ENCODE peak calls at places on chromosomes 6 and 20, in eight cellular contexts. D is right lobe of liver, L is AG04449, I is fibroblast of lung, E is IMR-90, Z is tibial artery, J is cardiac fibroblast, Q is lower leg skin. F is an unnamed sample.

GRCh38 chr6:129251669-129252376 is 368.9 kb downstream of the LAMA2 start:
- DNase-seq in D (no peak), L (peak), I (peak), E (peak), Z (no peak), J (peak), Q (peak), F (peak)

GRCh38 chr6:168120390-168121307 is 41.6 kb upstream of the FRMD1 start:
- DNase-seq in D (no peak), L (no peak), I (no peak), E (no peak), Z (peak), J (no peak), Q (peak), F (no peak)

GRCh38 chr6:163670283-163670682 is 255.8 kb downstream of the QKI start:
- DNase-seq in D (no peak), L (no peak), I (no peak), E (no peak), Z (no peak), J (no peak), Q (no peak), F (no peak)

GRCh38 chr6:148747145-148747492 is 289 bp downstream of the UST start:
- DNase-seq in D (peak), L (no peak), I (no peak), E (peak), Z (peak), J (peak), Q (no peak), F (no peak)

GRCh38 chr20:56372850-56373249 is 14.1 kb downstream of the FAM210B start:
- DNase-seq in D (no peak), L (no peak), I (no peak), E (no peak), Z (no peak), J (no peak), Q (no peak), F (no peak)

GRCh38 chr6:163585932-163586437 is 171.5 kb downstream of the QKI start:
- DNase-seq in D (no peak), L (peak), I (peak), E (peak), Z (peak), J (peak), Q (peak), F (peak)

GRCh38 chr6:699319-699718 is 6.4 kb upstream of the EXOC2 start:
- DNase-seq in D (no peak), L (no peak), I (peak), E (peak), Z (no peak), J (peak), Q (no peak), F (no peak)

GRCh38 chr20:35718972-35719635 is 19.9 kb downstream of the ROMO1 start:
- DNase-seq in D (no peak), L (no peak), I (no peak), E (no peak), Z (no peak), J (no peak), Q (no peak), F (no peak)

GRCh38 chr20:24608926-24609667 is 139.7 kb downstream of the SYNDIG1 start:
- DNase-seq in D (no peak), L (no peak), I (no peak), E (peak), Z (no peak), J (peak), Q (no peak), F (no peak)

GRCh38 chr20:39851459-39851858 is 837.6 kb downstream of the MAFB start:
- DNase-seq in D (no peak), L (peak), I (peak), E (peak), Z (no peak), J (no peak), Q (no peak), F (no peak)

GRCh38 chr20:7226156-7226555 is 458.7 kb downstream of the BMP2 start:
- DNase-seq in D (no peak), L (no peak), I (no peak), E (no peak), Z (no peak), J (no peak), Q (no peak), F (no peak)

GRCh38 chr20:46021361-46022359 is 7.4 kb upstream of the SLC12A5 start:
- DNase-seq in D (no peak), L (no peak), I (no peak), E (no peak), Z (no peak), J (no peak), Q (no peak), F (no peak)

GRCh38 chr6:12101653-12102312 is 89.7 kb downstream of the HIVEP1 start:
- DNase-seq in D (no peak), L (no peak), I (no peak), E (no peak), Z (no peak), J (no peak), Q (no peak), F (no peak)

GRCh38 chr6:111644893-111645430 is 39.3 kb upstream of the TRAF3IP2 start:
- DNase-seq in D (no peak), L (no peak), I (no peak), E (no peak), Z (no peak), J (no peak), Q (no peak), F (no peak)

GRCh38 chr6:134034951-134035822 is 17.2 kb downstream of the SLC2A12 start:
- DNase-seq in D (no peak), L (no peak), I (no peak), E (no peak), Z (no peak), J (no peak), Q (no peak), F (no peak)

GRCh38 chr6:11989376-11989775 is 22.7 kb upstream of the HIVEP1 start:
- DNase-seq in D (no peak), L (no peak), I (peak), E (no peak), Z (no peak), J (peak), Q (no peak), F (no peak)

GRCh38 chr20:49680475-49680874 is 33.2 kb downstream of the B4GALT5 start:
- DNase-seq in D (no peak), L (no peak), I (no peak), E (no peak), Z (no peak), J (no peak), Q (no peak), F (no peak)

GRCh38 chr6:99836471-99836870 is 157.6 kb downstream of the MCHR2 start:
- DNase-seq in D (no peak), L (no peak), I (peak), E (peak), Z (no peak), J (no peak), Q (no peak), F (no peak)

GRCh38 chr6:10951675-10952282 is 64.9 kb downstream of the SYCP2L start:
- DNase-seq in D (no peak), L (peak), I (peak), E (peak), Z (no peak), J (peak), Q (no peak), F (peak)

GRCh38 chr6:33623895-33624381 is 2.8 kb downstream of the ITPR3 start:
- DNase-seq in D (no peak), L (no peak), I (no peak), E (no peak), Z (no peak), J (no peak), Q (no peak), F (no peak)
- H3K4me3 ChIP-seq in D (no peak), L (no peak), I (no peak), E (no peak), Z (no peak), J (no peak), Q (no peak), F (no peak)

GRCh38 chr6:40802481-40802880 is 215.3 kb upstream of the LRFN2 start:
- DNase-seq in D (no peak), L (no peak), I (no peak), E (no peak), Z (no peak), J (no peak), Q (no peak), F (no peak)

GRCh38 chr6:40805336-40805735 is 218.2 kb upstream of the LRFN2 start:
- DNase-seq in D (no peak), L (no peak), I (no peak), E (no peak), Z (no peak), J (no peak), Q (no peak), F (no peak)

GRCh38 chr6:40806479-40806878 is 219.3 kb upstream of the LRFN2 start:
- DNase-seq in D (no peak), L (no peak), I (no peak), E (no peak), Z (no peak), J (no peak), Q (no peak), F (no peak)

GRCh38 chr6:40803897-40804702 is 216.9 kb upstream of the LRFN2 start:
- DNase-seq in D (no peak), L (no peak), I (no peak), E (no peak), Z (no peak), J (no peak), Q (no peak), F (no peak)

DNA sequence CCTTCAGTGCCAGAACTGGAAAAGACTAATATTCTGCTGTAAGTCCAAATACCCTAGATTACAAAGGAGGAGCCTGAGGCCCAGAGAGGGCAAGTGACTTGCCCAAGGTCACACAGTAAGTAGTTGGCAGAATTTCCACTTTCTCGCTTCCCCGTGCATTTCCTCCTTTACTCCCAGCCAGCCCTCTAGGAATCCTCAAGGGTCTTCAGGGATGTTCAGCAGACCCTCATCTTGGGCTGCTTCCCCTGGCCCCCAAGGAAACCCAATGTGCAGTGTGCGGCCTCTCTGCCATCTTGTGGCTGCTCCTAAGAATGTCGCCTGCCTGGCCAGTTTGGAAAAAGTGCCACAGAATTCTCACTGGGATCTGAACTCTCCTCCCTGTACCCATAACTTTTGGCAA is 217.7 kb upstream of the LRFN2 start:
- DNase-seq in D (no peak), L (no peak), I (no peak), E (no peak), Z (no peak), J (no peak), Q (no peak), F (no peak)
- TF ChIP-seq CTCF in D (no peak), L (peak), I (peak), E (no peak), Z (no peak), J (no peak), Q (no peak), F (peak)

DNA sequence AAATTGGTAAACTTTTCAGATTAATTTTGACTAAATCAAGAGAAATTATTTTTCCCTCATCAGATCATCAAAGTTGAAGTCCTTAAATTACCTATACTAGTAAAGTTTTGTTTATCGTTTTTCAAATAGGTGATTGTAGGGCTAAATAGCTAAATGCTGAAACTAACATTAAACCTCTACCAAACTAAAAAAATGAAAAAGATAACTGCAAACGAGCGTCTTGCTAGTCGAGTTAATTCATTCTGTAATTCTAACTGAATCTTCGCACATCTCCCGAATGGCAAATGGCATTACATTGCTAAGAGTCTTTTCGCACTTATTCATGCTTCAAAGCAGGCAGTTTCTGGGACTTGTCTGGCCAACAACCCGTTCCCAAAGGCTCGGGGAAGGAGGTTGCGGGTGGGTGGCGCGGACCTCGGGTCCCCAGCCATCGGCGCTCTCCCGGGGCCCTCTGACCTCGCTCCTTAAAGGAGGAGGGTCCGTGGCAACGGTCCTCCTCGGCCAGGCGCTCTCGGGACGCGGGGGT is 43.8 kb downstream of the POPDC3 start:
- DNase-seq in D (no peak), L (no peak), I (peak), E (peak), Z (no peak), J (peak), Q (no peak), F (peak)
- H3K4me3 ChIP-seq in D (peak), L (peak), I (peak), E (peak), Z (peak), J (peak), Q (peak), F (peak)

GRCh38 chr6:97925504-97925903 is 642.5 kb upstream of the MMS22L start:
- DNase-seq in D (no peak), L (no peak), I (no peak), E (no peak), Z (no peak), J (no peak), Q (no peak), F (no peak)
- TF ChIP-seq CTCF in D (no peak), L (no peak), I (no peak), E (no peak), Z (no peak), J (no peak), Q (no peak), F (no peak)

GRCh38 chr6:54850061-54850460 is 3.5 kb downstream of the FAM83B start:
- DNase-seq in D (no peak), L (no peak), I (no peak), E (no peak), Z (no peak), J (no peak), Q (no peak), F (no peak)

GRCh38 chr6:54846857-54847721 is 518 bp downstream of the FAM83B start:
- DNase-seq in D (no peak), L (no peak), I (no peak), E (no peak), Z (no peak), J (peak), Q (no peak), F (no peak)

GRCh38 chr6:54847799-54848597 is 1.4 kb downstream of the FAM83B start:
- DNase-seq in D (no peak), L (no peak), I (peak), E (peak), Z (no peak), J (peak), Q (peak), F (no peak)

GRCh38 chr6:54846243-54846856 is at the start of gene FAM83B:
- DNase-seq in D (no peak), L (no peak), I (peak), E (no peak), Z (no peak), J (peak), Q (peak), F (no peak)
- H3K4me3 ChIP-seq in D (peak), L (peak), I (peak), E (peak), Z (peak), J (peak), Q (peak), F (peak)

F was measured in astrocyte of the cerebellum.